ENCODE peak calls at places on chromosomes 12 and 14, in nine cellular contexts. U, F, Q, D, J, C, R, N and W are unnamed samples.

GRCh38 chr12:51217133-51217967 is 512 bp downstream of the POU6F1 start:
- DNase-seq in U (no peak), F (no peak), Q (no peak), D (peak), J (peak), C (peak), R (no peak), N (peak), W (no peak)

GRCh38 chr14:98112211-98112780 is 1159.7 kb downstream of the BCL11B start:
- DNase-seq in U (no peak), F (peak), Q (no peak), D (no peak), J (no peak), C (no peak), R (no peak), N (no peak), W (no peak)

GRCh38 chr12:132584472-132584871 is 25.9 kb downstream of the LRCOL1 start:
- DNase-seq in U (no peak), F (no peak), Q (no peak), D (no peak), J (no peak), C (no peak), R (no peak), N (no peak), W (no peak)

GRCh38 chr14:83463500-83464098 is 1929.9 kb upstream of the SEL1L start:
- DNase-seq in U (peak), F (peak), Q (peak), D (peak), J (no peak), C (no peak), R (peak), N (no peak), W (no peak)

GRCh38 chr14:34684578-34684977 is 29.8 kb downstream of the CFL2 start:
- DNase-seq in U (peak), F (no peak), Q (no peak), D (no peak), J (no peak), C (no peak), R (peak), N (no peak), W (no peak)

GRCh38 chr14:61460853-61461611 is 139.7 kb downstream of the PRKCH start:
- DNase-seq in U (peak), F (peak), Q (no peak), D (no peak), J (peak), C (no peak), R (peak), N (no peak), W (no peak)

GRCh38 chr14:22978873-22979671 is 3.3 kb downstream of the AJUBA start:
- DNase-seq in U (no peak), F (peak), Q (peak), D (no peak), J (no peak), C (no peak), R (no peak), N (no peak), W (no peak)

GRCh38 chr14:51967521-51967920 is 21.8 kb upstream of the RTRAF start:
- DNase-seq in U (no peak), F (no peak), Q (no peak), D (no peak), J (no peak), C (no peak), R (peak), N (no peak), W (no peak)

GRCh38 chr12:94643585-94643984 is 6.8 kb downstream of the TMCC3 start:
- DNase-seq in U (peak), F (no peak), Q (no peak), D (no peak), J (peak), C (no peak), R (no peak), N (no peak), W (no peak)

GRCh38 chr12:93702707-93703305 is 25.6 kb downstream of the CRADD start:
- DNase-seq in U (no peak), F (no peak), Q (no peak), D (no peak), J (no peak), C (no peak), R (no peak), N (no peak), W (no peak)

GRCh38 chr12:452667-453210 is 7.0 kb upstream of the B4GALNT3 start:
- DNase-seq in U (no peak), F (no peak), Q (no peak), D (no peak), J (no peak), C (peak), R (no peak), N (peak), W (no peak)

GRCh38 chr14:59455411-59455810 is 9.8 kb downstream of the GPR135 start:
- DNase-seq in U (peak), F (no peak), Q (no peak), D (no peak), J (no peak), C (no peak), R (peak), N (no peak), W (no peak)

GRCh38 chr14:104821971-104822608 is 21.2 kb downstream of the ZBTB42 start:
- DNase-seq in U (no peak), F (no peak), Q (no peak), D (no peak), J (no peak), C (no peak), R (no peak), N (no peak), W (no peak)

GRCh38 chr12:45273717-45274271 is 57.9 kb downstream of the ANO6 start:
- DNase-seq in U (peak), F (peak), Q (no peak), D (no peak), J (peak), C (no peak), R (peak), N (no peak), W (no peak)

GRCh38 chr14:74275265-74275841 is 27.4 kb downstream of the ABCD4 start:
- DNase-seq in U (peak), F (peak), Q (peak), D (no peak), J (no peak), C (no peak), R (peak), N (no peak), W (no peak)

GRCh38 chr14:58637391-58638230 is at the start of gene DACT1:
- DNase-seq in U (peak), F (no peak), Q (no peak), D (peak), J (peak), C (peak), R (peak), N (peak), W (no peak)

GRCh38 chr14:96592591-96593388 is 90.6 kb downstream of the PAPOLA start:
- DNase-seq in U (peak), F (peak), Q (no peak), D (peak), J (peak), C (peak), R (peak), N (peak), W (no peak)

GRCh38 chr12:4275869-4276253 is 2.3 kb downstream of the CCND2 start:
- DNase-seq in U (no peak), F (peak), Q (no peak), D (no peak), J (no peak), C (no peak), R (no peak), N (no peak), W (no peak)

GRCh38 chr12:31796270-31796951 is 67.6 kb upstream of the AMN1 start:
- DNase-seq in U (no peak), F (no peak), Q (no peak), D (no peak), J (no peak), C (no peak), R (no peak), N (no peak), W (no peak)

GRCh38 chr14:75244121-75244520 is 34.5 kb upstream of the FOS start:
- DNase-seq in U (no peak), F (peak), Q (no peak), D (no peak), J (no peak), C (no peak), R (no peak), N (no peak), W (no peak)

GRCh38 chr12:117967043-117967442 is 1.7 kb downstream of the KSR2 start:
- DNase-seq in U (no peak), F (no peak), Q (no peak), D (no peak), J (no peak), C (no peak), R (no peak), N (no peak), W (no peak)